ENCODE peak calls at places on chromosomes 6 and 20, in six cellular contexts. D, M, C, S, K and V are unnamed samples.

GRCh38 chr6:130381459-130382380 is 15.9 kb downstream of the TMEM200A start:
- DNase-seq in C (no peak), D (no peak), S (no peak), K (peak; percentile 21), M (no peak), V (no peak)

GRCh38 chr6:168132531-168133184 is 53.6 kb upstream of the FRMD1 start:
- DNase-seq in K (no peak), C (peak; percentile 83), S (peak; percentile 58), M (peak; percentile 80), D (no peak), V (no peak)

GRCh38 chr6:35181313-35181932 is 32.3 kb upstream of the SCUBE3 start:
- DNase-seq in M (peak; percentile 64), K (no peak), S (no peak), C (peak; percentile 54), D (no peak), V (no peak)

GRCh38 chr20:15227102-15227501 is 889.7 kb upstream of the FLRT3 start:
- DNase-seq in D (no peak), K (no peak), M (no peak), C (no peak), S (no peak), V (no peak)

GRCh38 chr6:121222656-121223055 is 111.6 kb downstream of the TBC1D32 start:
- DNase-seq in K (no peak), S (no peak), M (peak; percentile 79), D (no peak), C (peak; percentile 65), V (no peak)

GRCh38 chr20:2595076-2595475 is 57.4 kb upstream of the NOP56 start:
- DNase-seq in K (no peak), D (no peak), S (no peak), M (no peak), C (no peak), V (no peak)

GRCh38 chr6:16206595-16207037 is 31.8 kb upstream of the GMPR start:
- DNase-seq in M (peak; percentile 87), C (peak; percentile 80), D (peak; percentile 48), S (peak; percentile 67), K (peak; percentile 40), V (peak; percentile 54)

GRCh38 chr6:76861403-76861802 is 601.9 kb downstream of the HTR1B start:
- DNase-seq in M (no peak), K (no peak), C (peak; percentile 21), D (peak; percentile 24), S (peak; percentile 41), V (no peak)

GRCh38 chr6:113009682-113010081 is 662.6 kb downstream of the RFPL4B start:
- DNase-seq in K (no peak), D (no peak), M (peak; percentile 35), S (no peak), C (no peak), V (no peak)

GRCh38 chr6:132023490-132023889 is 72.3 kb upstream of the CCN2 start:
- DNase-seq in D (no peak), C (peak; percentile 30), M (no peak), S (no peak), K (no peak), V (no peak)

GRCh38 chr20:10324198-10324836 is 105.7 kb downstream of the SNAP25 start:
- DNase-seq in K (no peak), C (no peak), M (no peak), S (no peak), D (no peak), V (no peak)

GRCh38 chr6:69881322-69882151 is 15.2 kb downstream of the COL19A1 start:
- DNase-seq in D (no peak), S (no peak), M (no peak), C (no peak), K (no peak), V (peak; percentile 83)

GRCh38 chr6:51901766-51902165 is 185.6 kb downstream of the PKHD1 start:
- DNase-seq in S (no peak), C (no peak), M (no peak), K (no peak), D (no peak), V (no peak)

GRCh38 chr6:47146426-47147174 is 104.5 kb upstream of the ADGRF1 start:
- DNase-seq in S (no peak), K (no peak), D (no peak), M (peak; percentile 43), C (no peak), V (no peak)

GRCh38 chr6:168060521-168060931 is 18.5 kb downstream of the FRMD1 start:
- DNase-seq in D (peak; percentile 39), S (peak; percentile 89), C (peak; percentile 65), K (no peak), M (peak; percentile 43), V (no peak)

GRCh38 chr20:3924304-3925112 is 35.3 kb downstream of the PANK2 start:
- DNase-seq in S (peak; percentile 41), C (no peak), D (no peak), M (no peak), K (no peak), V (no peak)

GRCh38 chr20:4949833-4950178 is 51.5 kb downstream of the SLC23A2 start:
- DNase-seq in K (peak; percentile 2), D (no peak), C (peak; percentile 40), M (peak; percentile 63), S (no peak), V (no peak)

GRCh38 chr6:43510827-43511163 is 649 bp upstream of the LRRC73 start:
- DNase-seq in M (no peak), K (no peak), C (no peak), S (peak; percentile 73), D (no peak), V (no peak)